ENCODE peak calls at places on chromosome 4, in four cellular contexts. H, R, G and F are unnamed samples.

GRCh38 chr4:185020863-185021761 is 2.8 kb downstream of the HELT start:
- DNase-seq in H (no peak), G (no peak), R (no peak), F (no peak)

GRCh38 chr4:110634320-110635154 is 11.7 kb upstream of the PITX2 start:
- DNase-seq in R (no peak), G (no peak), H (no peak), F (no peak)

GRCh38 chr4:86976801-86977485 is 42.1 kb downstream of the AFF1 start:
- DNase-seq in R (no peak), H (no peak), G (no peak), F (no peak)

GRCh38 chr4:108287834-108288413 is 119.2 kb upstream of the LEF1 start:
- DNase-seq in R (no peak), H (no peak), G (no peak), F (no peak)

GRCh38 chr4:24624381-24624780 is 40.0 kb upstream of the DHX15 start:
- DNase-seq in H (no peak), G (no peak), R (no peak), F (peak; percentile 22)

GRCh38 chr4:172983014-172983413 is 185.6 kb upstream of the GALNT7 start:
- DNase-seq in G (no peak), R (no peak), H (no peak), F (no peak)

GRCh38 chr4:13627185-13627605 is 330 bp downstream of the BOD1L1 start:
- DNase-seq in R (peak; percentile 25), H (no peak), G (no peak), F (peak; percentile 40)

GRCh38 chr4:85600501-85600900 is 125.6 kb downstream of the ARHGAP24 start:
- DNase-seq in R (no peak), G (no peak), H (no peak), F (no peak)

GRCh38 chr4:22762548-22762947 is 69.8 kb downstream of the GBA3 start:
- DNase-seq in R (no peak), G (no peak), H (no peak), F (no peak)

GRCh38 chr4:156594619-156595018 is 377.0 kb downstream of the PDGFC start:
- DNase-seq in H (no peak), G (no peak), R (peak; percentile 35), F (no peak)

GRCh38 chr4:150769845-150770244 is 187.9 kb downstream of the MAB21L2 start:
- DNase-seq in G (no peak), R (no peak), H (no peak), F (no peak)

GRCh38 chr4:52892880-52893279 is 30.8 kb downstream of the RASL11B start:
- DNase-seq in R (no peak), H (no peak), G (no peak), F (no peak)

GRCh38 chr4:139887962-139888735 is 222.5 kb downstream of the MGST2 start:
- DNase-seq in R (no peak), G (no peak), H (no peak), F (no peak)

GRCh38 chr4:119725011-119725410 is 96.4 kb upstream of the PDE5A start:
- DNase-seq in G (no peak), R (no peak), H (no peak), F (no peak)

GRCh38 chr4:62816566-62816965 is 1592.7 kb downstream of the TECRL start:
- DNase-seq in H (peak; percentile 32), R (no peak), G (no peak), F (no peak)

GRCh38 chr4:88616275-88616996 is 24.2 kb downstream of the HERC3 start:
- DNase-seq in R (no peak), G (no peak), H (no peak), F (no peak)

GRCh38 chr4:3135155-3136011 is 60.9 kb downstream of the HTT start:
- DNase-seq in H (no peak), G (no peak), R (no peak), F (no peak)

GRCh38 chr4:94803181-94803580 is 45.4 kb downstream of the BMPR1B start:
- DNase-seq in R (no peak), H (no peak), G (no peak), F (no peak)

GRCh38 chr4:182489607-182490006 is 246.4 kb downstream of the TENM3 start:
- DNase-seq in G (no peak), H (no peak), R (no peak), F (no peak)

GRCh38 chr4:26061248-26061986 is 147.4 kb downstream of the SMIM20 start:
- DNase-seq in R (no peak), G (peak; percentile 25), H (no peak), F (peak; percentile 54)

GRCh38 chr4:4328840-4329239 is 38.8 kb downstream of the ZBTB49 start:
- DNase-seq in H (no peak), R (no peak), G (no peak), F (no peak)

GRCh38 chr4:106264331-106264728 is 51.7 kb downstream of the TBCK start:
- DNase-seq in R (no peak), H (no peak), G (no peak), F (no peak)

GRCh38 chr4:104490770-104491395 is 3.8 kb downstream of the CXXC4 start:
- DNase-seq in G (peak; percentile 51), H (peak; percentile 56), R (peak; percentile 85), F (peak; percentile 65)

GRCh38 chr4:186557061-186557460 is 1.7 kb upstream of the MTNR1A start:
- DNase-seq in R (no peak), H (peak; percentile 17), G (no peak), F (no peak)

GRCh38 chr4:139050436-139050835 is 34.9 kb downstream of the NOCT start:
- DNase-seq in G (no peak), R (no peak), H (no peak), F (peak; percentile 18)